ENCODE peak calls at places on chromosomes 13 and 19, in nine cellular contexts. T is mammary epithelial cell, W is uterus, N is cardiac muscle cell, V is A549, F is aorta, B is neural progenitor cell, C is fibroblast of lung, P is stomach. D is an unnamed sample.
A peak's percentile ranks its signal among the peaks of the same experiment; 100 is the strongest.

GRCh38 chr19:17107546-17108452 is 32.2 kb downstream of the MYO9B start:
- DNase-seq in T (peak; percentile 98), W (peak; percentile 95), N (peak; percentile 98), V (peak; percentile 95), F (peak; percentile 97), B (no peak), C (peak; percentile 97), P (peak; percentile 73), D (peak; percentile 61)

GRCh38 chr13:74767031-74767430 is 632.8 kb upstream of the KLF12 start:
- DNase-seq in T (peak; percentile 63), W (no peak), N (peak; percentile 78), V (no peak), F (no peak), B (no peak), C (peak; percentile 84), P (no peak), D (no peak)

GRCh38 chr19:55581145-55581827 is 638 bp upstream of the ZNF579 start:
- DNase-seq in T (no peak), W (no peak), N (no peak), V (no peak), F (no peak), B (peak; percentile 49), C (no peak), P (peak; percentile 40), D (no peak)

GRCh38 chr13:91236942-91237341 is 110.5 kb upstream of the MIR17HG start:
- DNase-seq in T (no peak), W (no peak), N (no peak), V (no peak), F (no peak), B (no peak), C (no peak), P (no peak), D (no peak)

GRCh38 chr13:30802953-30803478 is 67.7 kb downstream of the ALOX5AP start:
- DNase-seq in T (peak; percentile 77), W (peak; percentile 90), N (peak; percentile 87), V (peak; percentile 44), F (peak; percentile 92), B (peak; percentile 91), C (peak; percentile 77), P (peak; percentile 86), D (peak; percentile 92)

GRCh38 chr19:55210120-55210493 is 806 bp upstream of the PTPRH start:
- DNase-seq in T (peak; percentile 87), W (no peak), N (peak; percentile 82), V (peak; percentile 91), F (no peak), B (no peak), C (peak; percentile 94), P (peak; percentile 48), D (no peak)

GRCh38 chr19:57664269-57665127 is 4.2 kb upstream of the ZSCAN4 start:
- DNase-seq in T (peak; percentile 39), W (peak; percentile 40), N (peak; percentile 76), V (peak; percentile 33), F (peak; percentile 63), B (peak; percentile 83), C (peak; percentile 52), P (peak; percentile 31), D (peak; percentile 50)

GRCh38 chr19:14554382-14554812 is 17.5 kb downstream of the NDUFB7 start:
- DNase-seq in T (peak; percentile 70), W (no peak), N (no peak), V (no peak), F (no peak), B (no peak), C (no peak), P (no peak), D (no peak)

GRCh38 chr13:100811431-100811830 is 136.8 kb upstream of the TMTC4 start:
- DNase-seq in T (no peak), W (no peak), N (no peak), V (no peak), F (no peak), B (no peak), C (no peak), P (no peak), D (no peak)

GRCh38 chr19:51002101-51002532 is 713 bp upstream of the KLK8 start:
- DNase-seq in T (no peak), W (no peak), N (no peak), V (no peak), F (no peak), B (no peak), C (no peak), P (no peak), D (no peak)

GRCh38 chr13:20418953-20419352 is 106.7 kb downstream of the CRYL1 start:
- DNase-seq in T (no peak), W (no peak), N (no peak), V (no peak), F (no peak), B (no peak), C (no peak), P (no peak), D (no peak)
- H3K9me3 ChIP-seq in T (peaks cover 11% of the 10 kb centered on the region), W (no peaks in the 10 kb centered on the region), N (no peaks in the 10 kb centered on the region), V (no peaks in the 10 kb centered on the region), F (no peaks in the 10 kb centered on the region), B (no peaks in the 10 kb centered on the region), C (no peaks in the 10 kb centered on the region), P (no peaks in the 10 kb centered on the region), D (no peaks in the 10 kb centered on the region)

GRCh38 chr19:5022066-5022860 is 53.4 kb downstream of the KDM4B start:
- DNase-seq in T (no peak), W (no peak), N (no peak), V (no peak), F (no peak), B (no peak), C (no peak), P (no peak), D (no peak)

GRCh38 chr19:5018224-5019015 is 49.5 kb downstream of the KDM4B start:
- DNase-seq in T (no peak), W (no peak), N (peak; percentile 77), V (no peak), F (no peak), B (no peak), C (peak; percentile 71), P (no peak), D (no peak)

GRCh38 chr19:5017235-5017634 is 48.3 kb downstream of the KDM4B start:
- DNase-seq in T (peak; percentile 63), W (no peak), N (no peak), V (no peak), F (no peak), B (no peak), C (no peak), P (no peak), D (no peak)

GRCh38 chr19:5023128-5023571 is 54.2 kb downstream of the KDM4B start:
- DNase-seq in T (no peak), W (peak; percentile 33), N (no peak), V (no peak), F (no peak), B (no peak), C (no peak), P (no peak), D (no peak)

GRCh38 chr19:5020368-5020767 is 51.5 kb downstream of the KDM4B start:
- DNase-seq in T (no peak), W (no peak), N (no peak), V (no peak), F (no peak), B (no peak), C (no peak), P (no peak), D (no peak)
- H3K4me1 ChIP-seq in T (peaks cover 16% of the 10 kb centered on the region), W (peaks cover 5% of the 10 kb centered on the region), N (no peaks in the 10 kb centered on the region), V (no peaks in the 10 kb centered on the region), F (no peaks in the 10 kb centered on the region), B (peaks cover 16% of the 10 kb centered on the region), C (peaks cover 2% of the 10 kb centered on the region), P (no peaks in the 10 kb centered on the region), D (no peaks in the 10 kb centered on the region)

GRCh38 chr13:110314516-110315245 is 7.6 kb downstream of the COL4A2 start:
- DNase-seq in T (no peak), W (no peak), N (no peak), V (no peak), F (no peak), B (no peak), C (no peak), P (no peak), D (no peak)

GRCh38 chr13:110310541-110311491 is 3.7 kb downstream of the COL4A2 start:
- DNase-seq in T (no peak), W (peak; percentile 11), N (no peak), V (no peak), F (no peak), B (no peak), C (no peak), P (no peak), D (no peak)

GRCh38 chr13:110312669-110313031 is 5.6 kb downstream of the COL4A2 start:
- DNase-seq in T (peak; percentile 41), W (peak; percentile 28), N (peak; percentile 76), V (no peak), F (no peak), B (no peak), C (peak; percentile 43), P (no peak), D (no peak)

GRCh38 chr13:110309661-110310524 is 2.8 kb downstream of the COL4A2 start:
- DNase-seq in T (no peak), W (no peak), N (no peak), V (no peak), F (no peak), B (peak; percentile 37), C (no peak), P (no peak), D (no peak)

DNA sequence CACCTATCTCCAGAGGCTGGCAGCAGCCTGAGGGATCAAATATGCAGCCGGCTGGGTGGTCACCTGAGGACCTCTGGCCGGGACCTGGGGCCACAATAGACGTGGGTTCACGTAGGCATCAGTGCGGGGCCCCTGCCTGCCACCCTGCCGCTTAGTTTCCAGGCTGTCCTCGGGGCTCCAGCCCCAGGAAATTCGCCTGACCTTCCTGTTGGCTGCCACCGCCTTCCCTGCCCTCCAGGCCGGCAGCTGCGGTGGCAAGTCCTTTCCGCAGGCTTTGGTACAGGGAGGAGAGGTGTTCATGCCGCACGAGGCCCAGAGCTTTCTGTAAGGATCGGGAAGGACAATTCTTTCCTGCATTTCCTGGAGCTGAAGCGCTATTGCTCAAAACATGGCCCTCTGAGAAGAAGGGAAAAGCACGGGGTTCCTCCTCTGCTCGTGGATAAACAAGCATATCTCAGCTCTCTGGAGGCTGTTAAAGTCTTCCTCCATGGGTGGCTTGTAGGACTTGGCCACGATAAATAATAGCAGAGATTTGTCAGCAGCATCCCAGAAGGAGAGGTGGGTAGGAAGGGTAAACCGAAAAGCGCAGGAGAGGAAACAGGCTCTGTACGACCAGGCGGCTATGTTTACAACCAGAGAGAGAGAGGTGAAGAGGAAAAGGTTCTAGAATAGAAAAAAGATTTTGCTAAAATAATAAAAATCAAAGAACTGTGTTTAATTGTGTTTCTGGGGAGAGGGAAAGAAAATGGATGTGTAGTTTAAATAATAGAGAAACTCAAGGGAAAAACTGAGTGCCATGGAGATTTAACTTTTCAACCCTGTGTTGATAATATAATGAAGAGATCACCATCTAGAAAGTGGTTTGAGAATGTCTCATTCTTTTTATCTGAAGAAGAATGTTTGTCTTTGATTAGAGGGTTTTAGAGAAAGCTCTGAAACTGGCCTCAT is 4.9 kb downstream of the COL4A2 start:
- DNase-seq in T (no peak), W (peak; percentile 15), N (peak; percentile 37), V (no peak), F (no peak), B (no peak), C (no peak), P (no peak), D (no peak)
- H3K9me3 ChIP-seq in T (no peaks in the 10 kb centered on the region), W (no peaks in the 10 kb centered on the region), N (no peaks in the 10 kb centered on the region), V (no peaks in the 10 kb centered on the region), F (no peaks in the 10 kb centered on the region), B (no peaks in the 10 kb centered on the region), C (no peaks in the 10 kb centered on the region), P (no peaks in the 10 kb centered on the region), D (no peaks in the 10 kb centered on the region)

DNA sequence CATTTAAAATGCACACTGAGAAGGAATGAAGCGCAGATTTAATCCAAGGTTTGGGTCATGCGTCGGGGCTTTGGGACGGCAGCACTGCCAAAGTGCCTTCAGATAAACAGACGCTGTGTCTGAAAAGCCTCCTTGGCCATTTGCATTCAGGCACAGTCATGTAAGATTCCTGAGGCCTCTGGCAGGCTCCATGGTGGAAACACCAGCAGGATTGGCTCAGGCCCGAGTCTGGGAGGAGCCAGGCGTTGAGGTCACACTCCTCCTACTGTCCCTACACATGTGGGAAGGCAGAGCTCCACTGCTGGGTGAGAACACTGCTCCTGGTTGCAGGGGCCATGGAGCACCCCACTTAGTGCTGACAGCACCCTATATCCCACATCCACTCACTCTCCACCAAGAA is 113.3 kb upstream of the KL start:
- DNase-seq in T (no peak), W (peak; percentile 67), N (peak; percentile 73), V (no peak), F (peak; percentile 89), B (peak; percentile 18), C (peak; percentile 43), P (peak; percentile 44), D (peak; percentile 51)
- H3K4me1 ChIP-seq in T (peaks cover 7% of the 10 kb centered on the region), W (no peaks in the 10 kb centered on the region), N (no peaks in the 10 kb centered on the region), V (no peaks in the 10 kb centered on the region), F (peaks cover 3% of the 10 kb centered on the region), B (no peaks in the 10 kb centered on the region), C (peaks cover 6% of the 10 kb centered on the region), P (no peaks in the 10 kb centered on the region), D (peaks cover 3% of the 10 kb centered on the region)

D was measured in lower lobe of right lung.